ENCODE peak calls at places on chromosome 17, in eight cellular contexts. G is mesendoderm, U is endodermal cell, I is mammary epithelial cell, L is GM12878, P is mesenchymal stem cell, J is fibroblast of lung, R is neuronal stem cell. K is an unnamed sample.

GRCh38 chr17:75096082-75096625 is 8.4 kb downstream of the SLC16A5 start:
- DNase-seq in G (peak; percentile 91), U (peak; percentile 83), I (peak; percentile 99), L (no peak), P (peak; percentile 84), J (peak; percentile 81), R (no peak), K (peak; percentile 94)

GRCh38 chr17:43442711-43443110 is 41.1 kb upstream of the DHX8 start:
- DNase-seq in G (no peak), U (no peak), I (peak; percentile 58), L (no peak), P (peak; percentile 70), J (peak; percentile 85), R (no peak), K (no peak)

GRCh38 chr17:49878931-49879330 is 31.1 kb upstream of the TAC4 start:
- DNase-seq in G (no peak), U (peak; percentile 46), I (no peak), L (no peak), P (no peak), J (no peak), R (no peak), K (no peak)

GRCh38 chr17:65446838-65447526 is 114.5 kb downstream of the AXIN2 start:
- DNase-seq in G (no peak), U (no peak), I (no peak), L (no peak), P (no peak), J (no peak), R (no peak), K (no peak)

GRCh38 chr17:49514374-49514738 is 19.3 kb downstream of the NGFR start:
- DNase-seq in G (peak; percentile 76), U (peak; percentile 89), I (no peak), L (no peak), P (peak; percentile 60), J (no peak), R (no peak), K (peak; percentile 50)

GRCh38 chr17:59287452-59287851 is 44.0 kb upstream of the YPEL2 start:
- DNase-seq in G (no peak), U (no peak), I (peak; percentile 51), L (no peak), P (no peak), J (peak; percentile 23), R (no peak), K (no peak)

GRCh38 chr17:46818319-46818928 is at the start of gene WNT3:
- DNase-seq in G (peak; percentile 97), U (peak; percentile 98), I (no peak), L (no peak), P (no peak), J (no peak), R (no peak), K (no peak)

GRCh38 chr17:44541884-44542581 is 15.3 kb upstream of the FZD2 start:
- DNase-seq in G (peak; percentile 79), U (peak; percentile 95), I (no peak), L (no peak), P (no peak), J (no peak), R (no peak), K (no peak)

GRCh38 chr17:75959046-75959838 is 18.4 kb upstream of the FBF1 start:
- DNase-seq in G (peak; percentile 76), U (peak; percentile 72), I (no peak), L (no peak), P (no peak), J (no peak), R (no peak), K (no peak)

GRCh38 chr17:81926451-81927144 is 937 bp downstream of the MAFG start:
- DNase-seq in G (peak; percentile 85), U (peak; percentile 91), I (peak; percentile 53), L (no peak), P (peak; percentile 94), J (peak; percentile 82), R (no peak), K (peak; percentile 93)

GRCh38 chr17:20157078-20157360 is 147.9 kb downstream of the SPECC1 start:
- DNase-seq in G (no peak), U (peak; percentile 71), I (no peak), L (no peak), P (no peak), J (no peak), R (no peak), K (peak; percentile 74)

GRCh38 chr17:79465011-79466006 is 145.5 kb downstream of the RBFOX3 start:
- DNase-seq in G (no peak), U (no peak), I (no peak), L (no peak), P (no peak), J (no peak), R (no peak), K (no peak)

GRCh38 chr17:29133146-29133713 is 47.0 kb downstream of the MYO18A start:
- DNase-seq in G (peak; percentile 62), U (peak; percentile 82), I (no peak), L (no peak), P (peak; percentile 91), J (peak; percentile 85), R (no peak), K (no peak)

GRCh38 chr17:68455756-68456528 is 1.4 kb downstream of the WIPI1 start:
- DNase-seq in G (peak; percentile 27), U (no peak), I (peak; percentile 92), L (no peak), P (peak; percentile 82), J (peak; percentile 74), R (no peak), K (no peak)

DNA sequence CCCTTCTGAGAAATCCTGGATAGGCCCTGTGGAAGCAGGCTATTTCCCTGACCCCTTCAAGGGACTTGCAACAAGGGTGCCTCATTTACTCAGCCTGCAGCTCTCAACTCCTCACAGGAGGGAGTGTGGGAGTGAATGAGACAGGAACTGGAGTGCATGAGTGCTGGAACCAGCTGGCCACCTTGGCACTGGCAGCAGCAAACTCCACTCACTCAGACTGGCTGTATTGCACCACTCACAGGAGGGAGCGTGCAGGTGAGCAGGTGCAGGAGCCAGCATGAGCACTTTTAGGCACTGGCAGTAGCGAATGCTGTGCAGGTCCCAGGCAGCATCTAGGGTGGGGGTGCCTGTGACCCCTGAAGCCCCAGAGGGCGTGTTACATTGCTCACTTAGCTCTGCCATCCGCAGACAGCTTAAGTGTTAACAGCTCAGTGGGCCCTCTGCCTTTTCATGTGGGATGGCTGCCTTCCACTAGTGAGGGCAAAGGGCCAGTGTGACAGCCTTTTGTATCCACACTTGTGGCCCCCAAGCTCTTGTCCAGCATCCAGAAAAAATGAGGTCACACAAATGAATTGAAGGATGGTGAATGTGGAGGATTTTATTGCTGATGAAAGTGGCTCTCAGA is 11.0 kb upstream of the ZNHIT3 start:
- DNase-seq in G (no peak), U (no peak), I (no peak), L (no peak), P (no peak), J (no peak), R (no peak), K (no peak)
- H3K9ac ChIP-seq in G (no peak overlapping the region), U (no peak overlapping the region), I (no peak overlapping the region), L (no peak overlapping the region), P (no peak overlapping the region), J (no peak overlapping the region), R (peak overlapping the region; percentile 44), K (no peak overlapping the region)

DNA sequence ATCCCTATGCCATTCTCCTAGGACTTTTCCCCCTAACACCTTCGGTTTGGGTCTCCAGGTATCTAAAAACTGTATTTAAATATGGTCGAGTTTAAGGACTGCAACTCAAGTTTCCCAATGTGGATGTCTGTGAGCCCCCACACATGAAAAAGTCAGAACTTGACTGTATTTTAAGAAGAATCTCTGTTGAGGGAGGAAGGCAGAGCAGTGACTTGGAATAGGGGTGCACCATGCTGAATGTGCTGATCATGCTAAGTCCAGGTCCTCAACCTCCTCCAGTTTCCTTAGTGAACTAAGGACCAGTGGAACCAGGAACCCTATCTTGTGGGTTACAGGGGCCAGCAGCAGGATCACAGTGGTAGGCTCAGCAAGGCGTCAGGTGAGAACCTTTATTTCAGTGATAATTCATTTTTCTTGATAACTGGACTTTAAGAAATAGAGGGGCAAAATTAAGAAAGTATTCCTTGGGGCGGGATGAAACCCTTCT is 19.5 kb downstream of the GRB7 start:
- DNase-seq in G (no peak), U (no peak), I (no peak), L (no peak), P (no peak), J (no peak), R (no peak), K (no peak)
- H3K27ac ChIP-seq in G (no peak overlapping the region), U (no peak overlapping the region), I (no peak overlapping the region), L (peak overlapping the region; percentile 96), P (no peak overlapping the region), J (no peak overlapping the region), R (no peak overlapping the region), K (no peak overlapping the region)

GRCh38 chr17:77148959-77149510 is 8.3 kb downstream of the SEC14L1 start:
- DNase-seq in G (no peak), U (no peak), I (no peak), L (no peak), P (no peak), J (no peak), R (no peak), K (no peak)

GRCh38 chr17:77147357-77147801 is 6.6 kb downstream of the SEC14L1 start:
- DNase-seq in G (no peak), U (no peak), I (no peak), L (peak; percentile 73), P (no peak), J (no peak), R (no peak), K (no peak)

GRCh38 chr17:77145635-77146632 is 5.2 kb downstream of the SEC14L1 start:
- DNase-seq in G (peak; percentile 73), U (peak; percentile 78), I (no peak), L (peak; percentile 71), P (peak; percentile 88), J (peak; percentile 86), R (no peak), K (peak; percentile 91)

GRCh38 chr17:77146882-77147281 is 6.1 kb downstream of the SEC14L1 start:
- DNase-seq in G (no peak), U (peak; percentile 72), I (no peak), L (no peak), P (no peak), J (no peak), R (no peak), K (peak; percentile 86)

DNA sequence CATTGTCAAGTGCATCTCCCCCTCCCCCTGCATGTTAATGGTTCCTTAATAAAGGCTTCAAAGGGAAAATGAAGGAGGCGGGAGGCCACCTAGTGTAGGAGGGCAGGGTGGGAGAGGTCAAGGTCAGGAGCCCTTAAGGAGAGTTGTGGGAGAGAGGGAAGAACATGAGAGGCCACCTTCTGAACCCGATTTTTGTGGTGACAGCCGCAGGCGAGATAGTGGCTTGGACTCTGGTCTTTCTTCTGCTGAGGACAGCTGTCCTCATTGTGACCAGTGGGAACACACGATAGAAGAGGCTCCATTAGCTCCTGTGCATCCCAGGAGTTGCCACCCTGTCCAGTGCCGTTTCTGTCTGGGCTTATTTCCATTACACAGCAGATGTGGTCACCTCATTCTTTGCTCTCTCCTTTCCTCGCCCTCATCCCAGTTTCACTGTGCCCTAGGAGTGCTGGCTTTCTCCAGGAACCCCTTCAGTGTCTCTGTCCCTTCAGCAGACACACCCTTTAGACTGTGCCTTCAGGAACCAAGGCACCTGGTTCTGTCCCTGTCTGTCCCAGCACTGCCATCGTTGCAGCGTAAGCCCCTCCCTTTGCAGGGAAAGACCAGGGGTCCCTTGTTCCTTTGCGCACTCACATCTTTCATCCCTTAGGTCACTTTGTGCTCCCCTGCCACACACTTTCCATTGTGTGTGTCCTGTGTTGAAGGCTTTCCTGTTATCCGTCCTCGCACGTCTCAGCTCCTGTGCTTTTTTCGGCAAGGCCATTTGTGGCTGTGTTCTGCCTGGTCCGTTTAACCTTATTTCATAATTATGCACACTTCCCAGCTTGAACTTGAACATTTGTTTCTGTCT is 7.6 kb downstream of the SEC14L1 start:
- DNase-seq in G (no peak), U (no peak), I (no peak), L (no peak), P (no peak), J (no peak), R (no peak), K (no peak)
- H3K9ac ChIP-seq in G (no peak overlapping the region), U (no peak overlapping the region), I (no peak overlapping the region), L (no peak overlapping the region), P (no peak overlapping the region), J (no peak overlapping the region), R (no peak overlapping the region), K (peak overlapping the region; percentile 60)

GRCh38 chr17:16948587-16949376 is 23.1 kb downstream of the TNFRSF13B start:
- DNase-seq in G (no peak), U (peak; percentile 26), I (no peak), L (no peak), P (no peak), J (no peak), R (no peak), K (no peak)
- H3K27ac ChIP-seq in G (no peak overlapping the region), U (no peak overlapping the region), I (no peak overlapping the region), L (peak overlapping the region; percentile 2), P (no peak overlapping the region), J (no peak overlapping the region), R (no peak overlapping the region), K (no peak overlapping the region)